ENCODE peak calls at places on chromosome 19, in four cellular contexts. A is upper lobe of right lung; V is effector memory CD8-positive, alpha-beta T cell; O is glomerular endothelial cell. H is an unnamed sample.

GRCh38 chr19:737591-738093 is 13.3 kb upstream of the MISP start:
- DNase-seq in V (peak), A (no peak), O (no peak), H (peak)

GRCh38 chr19:30545752-30546151 is 173.6 kb downstream of the ZNF536 start:
- DNase-seq in A (no peak), O (no peak), V (no peak), H (no peak)

GRCh38 chr19:55620410-55620809 is 4.0 kb downstream of the ZNF784 start:
- DNase-seq in A (no peak), V (no peak), O (no peak), H (no peak)

GRCh38 chr19:48635263-48635965 is 1.8 kb downstream of the DBP start:
- DNase-seq in A (peak), O (no peak), V (peak), H (no peak)

GRCh38 chr19:40762754-40763153 is 11.8 kb downstream of the SNRPA start:
- DNase-seq in V (no peak), O (no peak), A (no peak), H (no peak)

GRCh38 chr19:35717665-35718344 is at the start of gene KMT2B:
- DNase-seq in A (no peak), O (no peak), V (no peak), H (no peak)

GRCh38 chr19:30049844-30050667 is 108.0 kb downstream of the URI1 start:
- DNase-seq in A (no peak), O (no peak), V (no peak), H (no peak)

GRCh38 chr19:12289790-12290065 is 5.0 kb downstream of the ZNF44 start:
- DNase-seq in A (no peak), V (no peak), O (no peak), H (no peak)

GRCh38 chr19:42568006-42568405 is 26.7 kb downstream of the CEACAM8 start:
- DNase-seq in O (no peak), A (no peak), V (no peak), H (no peak)

GRCh38 chr19:10230155-10230903 is 802 bp downstream of the S1PR2 start:
- DNase-seq in A (peak), O (no peak), V (peak), H (no peak)

GRCh38 chr19:34254552-34255432 is at the start of gene GARRE1:
- DNase-seq in V (peak), A (peak), O (no peak), H (no peak)

GRCh38 chr19:33394006-33394722 is 20.7 kb downstream of the CEBPG start:
- DNase-seq in V (no peak), O (no peak), A (peak), H (no peak)

GRCh38 chr19:12769689-12770088 is 5.7 kb downstream of the HOOK2 start:
- DNase-seq in V (peak), O (no peak), A (peak), H (no peak)

GRCh38 chr19:16070366-16070990 is 5.8 kb upstream of the TPM4 start:
- DNase-seq in A (peak), O (no peak), V (peak), H (no peak)

GRCh38 chr19:17752865-17753639 is 1.8 kb downstream of the FCHO1 start:
- DNase-seq in O (no peak), V (no peak), A (no peak), H (no peak)

GRCh38 chr19:56137405-56137804 is 3.7 kb upstream of the ZNF444 start:
- DNase-seq in A (peak), V (no peak), O (no peak), H (no peak)

GRCh38 chr19:1655131-1655981 is 2.9 kb upstream of the TCF3 start:
- DNase-seq in O (no peak), A (no peak), V (no peak), H (no peak)

GRCh38 chr19:47107201-47107952 is 6.2 kb downstream of the ZC3H4 start:
- DNase-seq in A (no peak), V (no peak), O (no peak), H (no peak)

GRCh38 chr19:9485140-9485539 is 13.3 kb downstream of the ZNF560 start:
- DNase-seq in O (no peak), A (no peak), V (no peak), H (no peak)

GRCh38 chr19:57135797-57136196 is 9.2 kb downstream of the ZIM3 start:
- DNase-seq in A (no peak), O (no peak), V (no peak), H (no peak)

GRCh38 chr19:46995492-46995891 is 24.1 kb upstream of the NPAS1 start:
- DNase-seq in V (no peak), A (no peak), O (no peak), H (no peak)

GRCh38 chr19:16773259-16773658 is 53.6 kb downstream of the NWD1 start:
- DNase-seq in A (no peak), V (no peak), O (no peak), H (no peak)

GRCh38 chr19:6061420-6062130 is 48.7 kb downstream of the RFX2 start:
- DNase-seq in O (no peak), V (no peak), A (no peak), H (no peak)

GRCh38 chr19:46296722-46297431 is at the start of gene HIF3A:
- DNase-seq in V (no peak), O (no peak), A (peak), H (peak)

GRCh38 chr19:14786421-14786851 is 8.1 kb upstream of the ADGRE2 start:
- DNase-seq in O (no peak), V (no peak), A (no peak), H (no peak)

GRCh38 chr19:12913011-12913561 is 6.0 kb downstream of the SYCE2 start:
- DNase-seq in V (no peak), O (no peak), A (peak), H (no peak)

GRCh38 chr19:42292042-42292960 is 9.6 kb upstream of the PRR19 start:
- DNase-seq in V (no peak), A (no peak), O (no peak), H (no peak)

GRCh38 chr19:35908010-35908441 is at the start of gene TYROBP:
- DNase-seq in V (no peak), O (no peak), A (peak), H (no peak)

GRCh38 chr19:54415208-54415900 is at the start of gene TTYH1:
- DNase-seq in V (peak), A (no peak), O (no peak), H (no peak)

GRCh38 chr19:58401825-58402433 is 6.5 kb downstream of the RNF225 start:
- DNase-seq in V (no peak), O (no peak), A (no peak), H (no peak)

GRCh38 chr19:13861714-13862531 is 15.0 kb upstream of the NANOS3 start:
- DNase-seq in V (peak), A (peak), O (no peak), H (no peak)

GRCh38 chr19:30324982-30325381 is 47.2 kb upstream of the ZNF536 start:
- DNase-seq in V (no peak), O (no peak), A (no peak), H (no peak)

GRCh38 chr19:610801-611505 is 21.3 kb downstream of the HCN2 start:
- DNase-seq in V (peak), A (no peak), O (no peak), H (no peak)